ENCODE peak calls at places on chromosomes 2 and 18, in five cellular contexts. K is foreskin fibroblast; I is NCI-H2029; P is stimulated activated CD4-positive, alpha-beta T cell treated with anti-CD3 and anti-CD28 coated beads, Interleukin-15, amount 100 ng/mL, for 24 hours; H is dorsolateral prefrontal cortex. Y is an unnamed sample.

GRCh38 chr2:241224851-241225438 is 36.5 kb downstream of the ANO7 start:
- DNase-seq in K (no peak), I (no peak), P (no peak), H (no peak), Y (no peak)

GRCh38 chr2:237090906-237091305 is 5.2 kb downstream of the COPS8 start:
- DNase-seq in K (no peak), I (no peak), P (no peak), H (no peak), Y (no peak)

GRCh38 chr2:218985021-218985324 is at the start of gene FEV:
- DNase-seq in K (no peak), I (no peak), P (no peak), H (no peak), Y (no peak)

GRCh38 chr2:156345582-156345981 is 13.1 kb upstream of the NR4A2 start:
- DNase-seq in K (no peak), I (no peak), P (no peak), H (no peak), Y (no peak)

GRCh38 chr18:79069792-79070151 is 578 bp downstream of the ATP9B start:
- DNase-seq in K (no peak), I (no peak), P (no peak), H (no peak), Y (no peak)

GRCh38 chr2:233349005-233349998 is 5.0 kb upstream of the DGKD start:
- DNase-seq in K (no peak), I (peak; percentile 35), P (no peak), H (no peak), Y (no peak)

GRCh38 chr18:23071285-23071684 is 64.0 kb upstream of the CABLES1 start:
- DNase-seq in K (no peak), I (no peak), P (peak; percentile 78), H (no peak), Y (no peak)

GRCh38 chr2:55225481-55226020 is 6.5 kb downstream of the CLHC1 start:
- DNase-seq in K (no peak), I (no peak), P (no peak), H (no peak), Y (no peak)

GRCh38 chr18:44579028-44579692 is 101.5 kb upstream of the SETBP1 start:
- DNase-seq in K (no peak), I (no peak), P (no peak), H (no peak), Y (no peak)

GRCh38 chr2:239268082-239268481 is 132.7 kb downstream of the HDAC4 start:
- DNase-seq in K (no peak), I (no peak), P (no peak), H (peak; percentile 5), Y (no peak)

GRCh38 chr2:139790807-139791206 is 1010.6 kb upstream of the NXPH2 start:
- DNase-seq in K (no peak), I (no peak), P (no peak), H (no peak), Y (no peak)

GRCh38 chr18:74040459-74041332 is 106.9 kb downstream of the FBXO15 start:
- DNase-seq in K (no peak), I (no peak), P (peak; percentile 84), H (no peak), Y (no peak)

GRCh38 chr2:162106146-162106551 is 32.1 kb upstream of the DPP4 start:
- DNase-seq in K (no peak), I (no peak), P (no peak), H (no peak), Y (no peak)

GRCh38 chr18:2497797-2498196 is 73.5 kb downstream of the METTL4 start:
- DNase-seq in K (no peak), I (no peak), P (no peak), H (no peak), Y (no peak)

GRCh38 chr2:151891566-151892194 is 63.5 kb upstream of the ARL5A start:
- DNase-seq in K (no peak), I (no peak), P (no peak), H (peak; percentile 74), Y (no peak)

GRCh38 chr18:26415631-26416030 is 132.7 kb downstream of the KCTD1 start:
- DNase-seq in K (no peak), I (no peak), P (no peak), H (no peak), Y (no peak)

GRCh38 chr2:120992791-120993555 is 257.3 kb downstream of the GLI2 start:
- DNase-seq in K (no peak), I (no peak), P (no peak), H (no peak), Y (no peak)

GRCh38 chr2:240810621-240811020 is 9.4 kb downstream of the KIF1A start:
- DNase-seq in K (no peak), I (no peak), P (no peak), H (peak; percentile 5), Y (no peak)

GRCh38 chr2:72984172-72984671 is 66.9 kb downstream of the EMX1 start:
- DNase-seq in K (no peak), I (no peak), P (no peak), H (no peak), Y (no peak)

GRCh38 chr2:127576433-127577207 is 41.1 kb downstream of the MYO7B start:
- DNase-seq in K (peak; percentile 85), I (no peak), P (no peak), H (peak; percentile 13), Y (no peak)

GRCh38 chr2:12555012-12555645 is 161.6 kb upstream of the TRIB2 start:
- DNase-seq in K (peak; percentile 33), I (no peak), P (peak; percentile 53), H (no peak), Y (no peak)

GRCh38 chr2:67991456-67991855 is 71.3 kb downstream of the C1D start:
- DNase-seq in K (peak; percentile 28), I (no peak), P (no peak), H (no peak), Y (no peak)

GRCh38 chr2:148202237-148202636 is 181.3 kb downstream of the MBD5 start:
- DNase-seq in K (no peak), I (no peak), P (no peak), H (no peak), Y (no peak)

GRCh38 chr2:65754219-65754618 is 321.8 kb upstream of the SPRED2 start:
- DNase-seq in K (no peak), I (no peak), P (no peak), H (peak; percentile 28), Y (no peak)

GRCh38 chr2:45771251-45771650 is 119.8 kb downstream of the PRKCE start:
- DNase-seq in K (no peak), I (no peak), P (no peak), H (peak; percentile 53), Y (no peak)

GRCh38 chr2:20916604-20917286 is 93.8 kb upstream of the LDAH start:
- DNase-seq in K (peak; percentile 21), I (no peak), P (no peak), H (peak; percentile 89), Y (no peak)

GRCh38 chr2:238081561-238081960 is 18.6 kb upstream of the ESPNL start:
- DNase-seq in K (no peak), I (no peak), P (no peak), H (no peak), Y (no peak)

GRCh38 chr2:195658541-195658890 is 1.5 kb downstream of the SLC39A10 start:
- DNase-seq in K (peak; percentile 62), I (no peak), P (no peak), H (no peak), Y (no peak)

GRCh38 chr2:201357216-201357615 is at the start of gene FLACC1:
- DNase-seq in K (no peak), I (no peak), P (no peak), H (no peak), Y (no peak)

GRCh38 chr2:177783835-177784448 is 288.6 kb downstream of the PDE11A start:
- DNase-seq in K (peak; percentile 2), I (peak; percentile 84), P (no peak), H (no peak), Y (no peak)

GRCh38 chr2:105747997-105748396 is 3.3 kb downstream of the NCK2 start:
- DNase-seq in K (no peak), I (no peak), P (no peak), H (no peak), Y (no peak)

Y was measured in NCI-H1930.